ENCODE peak calls at places on chromosomes 16 and 17, in ten cellular contexts. K, M, I, Z, W, L, A, E, U and G are unnamed samples.

GRCh38 chr16:57611184-57611583 is 17.2 kb upstream of the ADGRG1 start:
- DNase-seq in K (no peak), M (peak), I (no peak), Z (no peak), W (no peak), L (no peak), A (peak), E (no peak), U (peak), G (no peak)

GRCh38 chr17:2892305-2892971 is 96.2 kb downstream of the RAP1GAP2 start:
- DNase-seq in K (no peak), M (peak), I (no peak), Z (peak), W (no peak), L (peak), A (peak), E (no peak), U (peak), G (peak)

GRCh38 chr17:915416-916201 is 64.0 kb downstream of the NXN start:
- DNase-seq in K (no peak), M (no peak), I (no peak), Z (no peak), W (no peak), L (no peak), A (peak), E (no peak), U (no peak), G (no peak)

GRCh38 chr16:9124908-9125584 is 33.6 kb downstream of the HAPSTR1 start:
- DNase-seq in K (peak), M (no peak), I (no peak), Z (no peak), W (no peak), L (no peak), A (no peak), E (no peak), U (no peak), G (no peak)

GRCh38 chr17:10323812-10324610 is 48.8 kb downstream of the MYH13 start:
- DNase-seq in K (no peak), M (no peak), I (no peak), Z (no peak), W (no peak), L (no peak), A (no peak), E (no peak), U (no peak), G (no peak)

GRCh38 chr17:10550014-10550413 is 556 bp upstream of the MYH2 start:
- DNase-seq in K (no peak), M (no peak), I (no peak), Z (no peak), W (no peak), L (no peak), A (no peak), E (no peak), U (no peak), G (no peak)

GRCh38 chr17:60106377-60107059 is 27.8 kb upstream of the HEATR6 start:
- DNase-seq in K (no peak), M (peak), I (no peak), Z (no peak), W (no peak), L (no peak), A (peak), E (no peak), U (no peak), G (no peak)

GRCh38 chr16:46822270-46822669 is 8.7 kb downstream of the C16orf87 start:
- DNase-seq in K (no peak), M (peak), I (no peak), Z (no peak), W (no peak), L (no peak), A (peak), E (no peak), U (no peak), G (no peak)

GRCh38 chr16:24838554-24839266 is 7.1 kb upstream of the SLC5A11 start:
- DNase-seq in K (peak), M (peak), I (no peak), Z (peak), W (no peak), L (no peak), A (peak), E (no peak), U (peak), G (peak)

GRCh38 chr17:21500064-21500463 is 123.9 kb downstream of the KCNJ12 start:
- DNase-seq in K (no peak), M (no peak), I (no peak), Z (no peak), W (no peak), L (no peak), A (no peak), E (no peak), U (no peak), G (no peak)

GRCh38 chr16:12458591-12459400 is 344.9 kb downstream of the CPPED1 start:
- DNase-seq in K (no peak), M (no peak), I (no peak), Z (peak), W (no peak), L (no peak), A (no peak), E (no peak), U (no peak), G (no peak)

DNA sequence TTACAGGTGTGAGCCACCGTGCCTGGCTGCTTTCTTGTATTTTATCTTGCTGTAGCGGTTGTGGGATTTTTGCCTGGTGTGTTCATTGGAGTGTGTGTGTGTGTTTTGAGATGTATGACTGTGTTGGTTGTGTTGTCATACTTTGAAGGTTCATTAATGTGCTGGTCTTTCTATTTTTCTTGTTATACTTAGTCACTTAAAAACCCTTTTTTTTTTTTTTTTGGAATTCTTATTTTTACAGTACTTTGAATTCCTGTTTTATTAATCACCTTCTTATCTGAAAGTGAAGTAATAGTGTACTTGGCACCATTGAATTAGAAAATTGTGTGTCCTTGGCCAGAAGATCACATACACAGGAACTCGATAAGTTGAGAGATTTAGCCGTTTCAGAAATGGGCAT is 30.2 kb downstream of the TENT4B start:
- DNase-seq in K (no peak), M (peak), I (no peak), Z (no peak), W (no peak), L (no peak), A (no peak), E (no peak), U (no peak), G (no peak)
- H3K27ac ChIP-seq in K (no peak), M (peak), I (peak), Z (no peak), W (peak), L (no peak), A (no peak), E (no peak), U (peak), G (peak)

DNA sequence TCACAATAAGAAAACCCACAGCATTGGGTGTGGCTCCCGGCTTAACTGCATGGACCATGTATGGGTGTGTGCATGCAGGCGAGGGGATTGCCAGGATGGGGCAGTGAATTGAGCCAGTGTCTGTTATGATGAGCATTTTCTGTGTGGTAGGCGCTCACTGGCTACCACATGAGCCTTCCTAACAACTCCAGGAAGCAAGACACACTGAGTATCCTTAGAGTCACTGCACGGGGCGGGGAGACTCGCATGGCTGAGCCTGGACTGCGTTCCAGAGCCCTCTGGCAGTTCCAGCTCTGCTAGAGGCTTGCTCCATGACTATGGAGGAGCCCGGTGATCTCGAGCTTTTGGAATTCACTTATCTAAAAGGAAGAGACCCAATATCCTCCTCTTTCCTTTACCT is 225.9 kb downstream of the CCDC182 start:
- DNase-seq in K (no peak), M (peak), I (peak), Z (no peak), W (no peak), L (no peak), A (no peak), E (no peak), U (peak), G (no peak)
- H3K27ac ChIP-seq in K (no peak), M (no peak), I (no peak), Z (no peak), W (no peak), L (no peak), A (no peak), E (no peak), U (peak), G (peak)

GRCh38 chr16:61948414-61948813 is 87.8 kb downstream of the CDH8 start:
- DNase-seq in K (no peak), M (no peak), I (no peak), Z (no peak), W (no peak), L (no peak), A (no peak), E (no peak), U (no peak), G (no peak)
- H3K27ac ChIP-seq in K (no peak), M (no peak), I (no peak), Z (no peak), W (no peak), L (no peak), A (no peak), E (no peak), U (no peak), G (no peak)

DNA sequence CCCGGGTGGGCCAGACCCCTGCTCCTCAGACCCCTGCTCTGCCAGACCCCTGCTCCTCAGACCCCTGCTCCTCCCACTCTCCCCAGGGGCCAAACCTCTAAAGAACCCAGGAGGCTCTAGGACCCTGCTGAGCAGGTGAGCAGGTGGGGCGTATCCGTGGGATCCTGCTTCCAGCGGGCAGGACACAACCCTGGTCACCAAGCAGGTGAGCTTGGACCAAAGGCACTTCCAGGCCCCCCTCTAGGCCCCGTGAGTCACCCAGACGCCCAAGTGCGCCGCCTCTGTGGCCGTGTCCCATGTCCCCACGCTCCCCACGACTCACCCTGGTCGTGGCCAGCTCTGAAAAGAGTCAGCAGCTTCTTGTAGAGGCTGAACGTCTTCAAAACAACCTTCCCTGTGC is 5.0 kb downstream of the CYBC1 start:
- DNase-seq in K (no peak), M (no peak), I (no peak), Z (no peak), W (no peak), L (no peak), A (no peak), E (no peak), U (no peak), G (no peak)
- H3K27ac ChIP-seq in K (no peak), M (no peak), I (no peak), Z (no peak), W (no peak), L (no peak), A (no peak), E (no peak), U (no peak), G (no peak)

GRCh38 chr16:15521390-15521757 is 87.0 kb downstream of the BMERB1 start:
- DNase-seq in K (no peak), M (no peak), I (no peak), Z (no peak), W (no peak), L (no peak), A (no peak), E (no peak), U (no peak), G (no peak)

GRCh38 chr16:15519767-15520166 is 85.4 kb downstream of the BMERB1 start:
- DNase-seq in K (no peak), M (no peak), I (no peak), Z (no peak), W (no peak), L (no peak), A (no peak), E (no peak), U (no peak), G (no peak)

GRCh38 chr16:15523939-15524338 is 89.6 kb downstream of the BMERB1 start:
- DNase-seq in K (no peak), M (no peak), I (no peak), Z (no peak), W (no peak), L (no peak), A (no peak), E (no peak), U (no peak), G (no peak)

GRCh38 chr16:15523092-15523541 is 88.7 kb downstream of the BMERB1 start:
- DNase-seq in K (no peak), M (no peak), I (no peak), Z (peak), W (no peak), L (no peak), A (no peak), E (peak), U (peak), G (no peak)

GRCh38 chr16:15521758-15522509 is 87.5 kb downstream of the BMERB1 start:
- DNase-seq in K (no peak), M (no peak), I (no peak), Z (no peak), W (no peak), L (no peak), A (no peak), E (no peak), U (no peak), G (no peak)
- H3K27ac ChIP-seq in K (no peak), M (no peak), I (no peak), Z (peak), W (peak), L (no peak), A (no peak), E (no peak), U (peak), G (no peak)

GRCh38 chr16:47848481-47849109 is 307.2 kb downstream of the ABCC12 start:
- DNase-seq in K (no peak), M (peak), I (no peak), Z (no peak), W (no peak), L (no peak), A (no peak), E (no peak), U (no peak), G (no peak)
- H3K27ac ChIP-seq in K (no peak), M (no peak), I (no peak), Z (no peak), W (no peak), L (no peak), A (no peak), E (no peak), U (no peak), G (no peak)

GRCh38 chr17:40410082-40410481 is 7.6 kb downstream of the TOP2A start:
- DNase-seq in K (no peak), M (no peak), I (no peak), Z (no peak), W (no peak), L (no peak), A (no peak), E (no peak), U (no peak), G (no peak)
- H3K27ac ChIP-seq in K (no peak), M (no peak), I (no peak), Z (no peak), W (no peak), L (no peak), A (no peak), E (no peak), U (peak), G (no peak)